ENCODE peak calls at places on chromosomes 16 and 17, in seven cellular contexts. U is HCEC 1CT; F is AG04450; N is upper lobe of right lung; G is stimulated activated naive CD4-positive, alpha-beta T cell; C is NCI-H2081; Y is stimulated activated CD8-positive, alpha-beta memory T cell treated with anti-CD3 and anti-CD28 coated beads, Interleukin-2, amount 100 ng/mL, for 48 hours. M is an unnamed sample.

GRCh38 chr16:49756971-49757743 is 98.8 kb downstream of the ZNF423 start:
- DNase-seq in U (no peak), F (no peak), N (no peak), G (no peak), C (no peak), Y (no peak), M (no peak)

GRCh38 chr16:4734730-4735575 is 616 bp downstream of the DNAAF8 start:
- DNase-seq in U (peak), F (peak), N (peak), G (peak), C (peak), Y (peak), M (no peak)

GRCh38 chr17:77281904-77282367 is 141.2 kb downstream of the SEC14L1 start:
- DNase-seq in U (no peak), F (no peak), N (peak), G (no peak), C (no peak), Y (no peak), M (no peak)

GRCh38 chr16:35185366-35186044 is 1726.1 kb downstream of the TP53TG3F start:
- DNase-seq in U (no peak), F (no peak), N (no peak), G (no peak), C (no peak), Y (no peak), M (no peak)

GRCh38 chr17:65794572-65794971 is 233.1 kb upstream of the AXIN2 start:
- DNase-seq in U (peak), F (no peak), N (no peak), G (no peak), C (no peak), Y (no peak), M (no peak)

GRCh38 chr17:63646492-63646815 is 24.2 kb downstream of the MAP3K3 start:
- DNase-seq in U (no peak), F (no peak), N (no peak), G (no peak), C (no peak), Y (no peak), M (no peak)

GRCh38 chr17:68197997-68198930 is 49.6 kb upstream of the AMZ2 start:
- DNase-seq in U (no peak), F (no peak), N (peak), G (no peak), C (no peak), Y (no peak), M (no peak)

GRCh38 chr17:64032081-64032480 is 11.6 kb upstream of the ICAM2 start:
- DNase-seq in U (no peak), F (no peak), N (peak), G (no peak), C (no peak), Y (no peak), M (no peak)

GRCh38 chr16:67652578-67653130 is 7.4 kb downstream of the ACD start:
- DNase-seq in U (no peak), F (no peak), N (no peak), G (no peak), C (peak), Y (no peak), M (no peak)

GRCh38 chr16:71473891-71474290 is 11.8 kb upstream of the ZNF23 start:
- DNase-seq in U (peak), F (no peak), N (no peak), G (no peak), C (no peak), Y (no peak), M (peak)

GRCh38 chr16:60740033-60740696 is 1296.1 kb downstream of the CDH8 start:
- DNase-seq in U (no peak), F (no peak), N (no peak), G (no peak), C (no peak), Y (no peak), M (no peak)

GRCh38 chr17:77821114-77821513 is 137.4 kb upstream of the TNRC6C start:
- DNase-seq in U (no peak), F (no peak), N (no peak), G (no peak), C (no peak), Y (no peak), M (no peak)

GRCh38 chr16:67388591-67388990 is 4.7 kb downstream of the TPPP3 start:
- DNase-seq in U (no peak), F (no peak), N (peak), G (no peak), C (no peak), Y (no peak), M (no peak)

GRCh38 chr17:13699261-13699660 is 97.5 kb upstream of the HS3ST3A1 start:
- DNase-seq in U (no peak), F (no peak), N (no peak), G (no peak), C (no peak), Y (no peak), M (no peak)

GRCh38 chr17:17523001-17523713 is 27.0 kb upstream of the RASD1 start:
- DNase-seq in U (no peak), F (no peak), N (no peak), G (no peak), C (peak), Y (no peak), M (no peak)

GRCh38 chr17:63434951-63435571 is 11.0 kb downstream of the CYB561 start:
- DNase-seq in U (no peak), F (no peak), N (peak), G (no peak), C (no peak), Y (no peak), M (peak)

M was measured in epithelial cell of prostate.